ENCODE peak calls at places on chromosomes 6 and 20, in four cellular contexts. One of them, this sample, is unnamed.

GRCh38 chr6:21109421-21110178 is 484.0 kb upstream of the SOX4 start:
- DNase-seq in left ventricle myocardium inferior: no peak
- DNase-seq in DMS153: no peak
- DNase-seq in stimulated activated CD4-positive, alpha-beta T cell treated with anti-CD3 and anti-CD28 coated beads, Interleukin-4, amount 100 ng/mL, for 48 hours: no peak
- DNase-seq in this sample: no peak

GRCh38 chr6:37696220-37696840 is 1.4 kb downstream of the MDGA1 start:
- DNase-seq in left ventricle myocardium inferior: no peak
- DNase-seq in DMS153: no peak
- DNase-seq in stimulated activated CD4-positive, alpha-beta T cell treated with anti-CD3 and anti-CD28 coated beads, Interleukin-4, amount 100 ng/mL, for 48 hours: no peak
- DNase-seq in this sample: no peak

GRCh38 chr6:33335916-33336315 is 18.4 kb upstream of the ZBTB22 start:
- DNase-seq in left ventricle myocardium inferior: no peak
- DNase-seq in DMS153: no peak
- DNase-seq in stimulated activated CD4-positive, alpha-beta T cell treated with anti-CD3 and anti-CD28 coated beads, Interleukin-4, amount 100 ng/mL, for 48 hours: no peak
- DNase-seq in this sample: no peak

GRCh38 chr6:35562060-35562459 is 49.4 kb upstream of the TULP1 start:
- DNase-seq in left ventricle myocardium inferior: no peak
- DNase-seq in DMS153: no peak
- DNase-seq in stimulated activated CD4-positive, alpha-beta T cell treated with anti-CD3 and anti-CD28 coated beads, Interleukin-4, amount 100 ng/mL, for 48 hours: no peak
- DNase-seq in this sample: no peak

GRCh38 chr6:46921731-46922130 is at the start of gene ADGRF5:
- DNase-seq in left ventricle myocardium inferior: peak; percentile 32
- DNase-seq in DMS153: no peak
- DNase-seq in stimulated activated CD4-positive, alpha-beta T cell treated with anti-CD3 and anti-CD28 coated beads, Interleukin-4, amount 100 ng/mL, for 48 hours: no peak
- DNase-seq in this sample: no peak

GRCh38 chr6:70266142-70266541 is 36.7 kb downstream of the COL9A1 start:
- DNase-seq in left ventricle myocardium inferior: no peak
- DNase-seq in DMS153: no peak
- DNase-seq in stimulated activated CD4-positive, alpha-beta T cell treated with anti-CD3 and anti-CD28 coated beads, Interleukin-4, amount 100 ng/mL, for 48 hours: no peak
- DNase-seq in this sample: no peak

GRCh38 chr20:62011938-62012534 is 53.6 kb downstream of the TAF4 start:
- DNase-seq in left ventricle myocardium inferior: no peak
- DNase-seq in DMS153: no peak
- DNase-seq in stimulated activated CD4-positive, alpha-beta T cell treated with anti-CD3 and anti-CD28 coated beads, Interleukin-4, amount 100 ng/mL, for 48 hours: no peak
- DNase-seq in this sample: no peak

GRCh38 chr20:44115762-44116644 is 71.0 kb downstream of the JPH2 start:
- DNase-seq in left ventricle myocardium inferior: no peak
- DNase-seq in DMS153: no peak
- DNase-seq in stimulated activated CD4-positive, alpha-beta T cell treated with anti-CD3 and anti-CD28 coated beads, Interleukin-4, amount 100 ng/mL, for 48 hours: no peak
- DNase-seq in this sample: no peak

GRCh38 chr6:78528926-78529325 is 338.4 kb upstream of the IRAK1BP1 start:
- DNase-seq in left ventricle myocardium inferior: no peak
- DNase-seq in DMS153: no peak
- DNase-seq in stimulated activated CD4-positive, alpha-beta T cell treated with anti-CD3 and anti-CD28 coated beads, Interleukin-4, amount 100 ng/mL, for 48 hours: no peak
- DNase-seq in this sample: no peak

GRCh38 chr6:53582963-53583362 is 38.1 kb upstream of the GCLC start:
- DNase-seq in left ventricle myocardium inferior: no peak
- DNase-seq in DMS153: no peak
- DNase-seq in stimulated activated CD4-positive, alpha-beta T cell treated with anti-CD3 and anti-CD28 coated beads, Interleukin-4, amount 100 ng/mL, for 48 hours: no peak
- DNase-seq in this sample: no peak

GRCh38 chr20:19275630-19276071 is 63.2 kb downstream of the SLC24A3 start:
- DNase-seq in left ventricle myocardium inferior: peak; percentile 59
- DNase-seq in DMS153: peak; percentile 83
- DNase-seq in stimulated activated CD4-positive, alpha-beta T cell treated with anti-CD3 and anti-CD28 coated beads, Interleukin-4, amount 100 ng/mL, for 48 hours: no peak
- DNase-seq in this sample: peak; percentile 13

GRCh38 chr20:46784450-46785127 is 75.1 kb downstream of the SLC2A10 start:
- DNase-seq in left ventricle myocardium inferior: no peak
- DNase-seq in DMS153: no peak
- DNase-seq in stimulated activated CD4-positive, alpha-beta T cell treated with anti-CD3 and anti-CD28 coated beads, Interleukin-4, amount 100 ng/mL, for 48 hours: no peak
- DNase-seq in this sample: no peak

GRCh38 chr20:23820493-23820892 is 6.0 kb downstream of the CST2 start:
- DNase-seq in left ventricle myocardium inferior: no peak
- DNase-seq in DMS153: no peak
- DNase-seq in stimulated activated CD4-positive, alpha-beta T cell treated with anti-CD3 and anti-CD28 coated beads, Interleukin-4, amount 100 ng/mL, for 48 hours: no peak
- DNase-seq in this sample: no peak

GRCh38 chr6:90257486-90257738 is 39.2 kb downstream of the BACH2 start:
- DNase-seq in left ventricle myocardium inferior: no peak
- DNase-seq in DMS153: no peak
- DNase-seq in stimulated activated CD4-positive, alpha-beta T cell treated with anti-CD3 and anti-CD28 coated beads, Interleukin-4, amount 100 ng/mL, for 48 hours: no peak
- DNase-seq in this sample: no peak

GRCh38 chr6:29705389-29706231 is 17.6 kb upstream of the HLA-F start:
- DNase-seq in left ventricle myocardium inferior: no peak
- DNase-seq in DMS153: no peak
- DNase-seq in stimulated activated CD4-positive, alpha-beta T cell treated with anti-CD3 and anti-CD28 coated beads, Interleukin-4, amount 100 ng/mL, for 48 hours: no peak
- DNase-seq in this sample: peak; percentile 1

GRCh38 chr6:151096255-151096612 is 143.5 kb upstream of the AKAP12 start:
- DNase-seq in left ventricle myocardium inferior: no peak
- DNase-seq in DMS153: no peak
- DNase-seq in stimulated activated CD4-positive, alpha-beta T cell treated with anti-CD3 and anti-CD28 coated beads, Interleukin-4, amount 100 ng/mL, for 48 hours: no peak
- DNase-seq in this sample: no peak

GRCh38 chr6:157162756-157163433 is 160.4 kb downstream of the TMEM242 start:
- DNase-seq in left ventricle myocardium inferior: no peak
- DNase-seq in DMS153: no peak
- DNase-seq in stimulated activated CD4-positive, alpha-beta T cell treated with anti-CD3 and anti-CD28 coated beads, Interleukin-4, amount 100 ng/mL, for 48 hours: no peak
- DNase-seq in this sample: no peak

GRCh38 chr20:20003088-20003954 is 13.8 kb upstream of the NAA20 start:
- DNase-seq in left ventricle myocardium inferior: no peak
- DNase-seq in DMS153: no peak
- DNase-seq in stimulated activated CD4-positive, alpha-beta T cell treated with anti-CD3 and anti-CD28 coated beads, Interleukin-4, amount 100 ng/mL, for 48 hours: no peak
- DNase-seq in this sample: no peak